ENCODE peak calls at places on chromosomes 1 and 21, in seven cellular contexts. One of them, this sample, is unnamed.

GRCh38 chr1:150577557-150578277 is 1.7 kb downstream of the MCL1 start:
- DNase-seq in IMR-90: peak; percentile 43
- DNase-seq in fibroblast of lung: peak; percentile 78
- DNase-seq in HCT116: no peak
- DNase-seq in H9: no peak
- DNase-seq in GM23248: peak; percentile 69
- DNase-seq in DND-41: no peak
- DNase-seq in this sample: peak; percentile 76

GRCh38 chr1:16922885-16923431 is 1.2 kb downstream of the CROCC start:
- DNase-seq in fibroblast of lung: no peak
- DNase-seq in HCT116: no peak
- DNase-seq in H9: peak; percentile 25
- DNase-seq in GM23248: no peak
- DNase-seq in IMR-90: no peak
- DNase-seq in DND-41: no peak
- DNase-seq in this sample: no peak

GRCh38 chr1:119361611-119362010 is 7.0 kb upstream of the HAO2 start:
- DNase-seq in fibroblast of lung: no peak
- DNase-seq in H9: no peak
- DNase-seq in IMR-90: no peak
- DNase-seq in GM23248: peak; percentile 43
- DNase-seq in DND-41: no peak
- DNase-seq in HCT116: no peak
- DNase-seq in this sample: no peak

GRCh38 chr1:1290238-1290731 is 10.0 kb downstream of the SCNN1D start:
- DNase-seq in GM23248: peak; percentile 78
- DNase-seq in fibroblast of lung: peak; percentile 39
- DNase-seq in HCT116: no peak
- DNase-seq in H9: peak; percentile 79
- DNase-seq in IMR-90: no peak
- DNase-seq in DND-41: peak; percentile 45
- DNase-seq in this sample: peak; percentile 71

GRCh38 chr21:15444118-15444960 is 285.4 kb upstream of the USP25 start:
- DNase-seq in HCT116: no peak
- DNase-seq in fibroblast of lung: no peak
- DNase-seq in DND-41: no peak
- DNase-seq in H9: peak; percentile 39
- DNase-seq in GM23248: no peak
- DNase-seq in IMR-90: no peak
- DNase-seq in this sample: no peak

GRCh38 chr21:16514316-16514715 is 784.5 kb downstream of the USP25 start:
- DNase-seq in DND-41: no peak
- DNase-seq in GM23248: no peak
- DNase-seq in HCT116: no peak
- DNase-seq in fibroblast of lung: no peak
- DNase-seq in IMR-90: no peak
- DNase-seq in H9: no peak
- DNase-seq in this sample: no peak

GRCh38 chr1:21318714-21319159 is 28.5 kb upstream of the ECE1 start:
- DNase-seq in HCT116: no peak
- DNase-seq in GM23248: peak; percentile 81
- DNase-seq in DND-41: no peak
- DNase-seq in H9: no peak
- DNase-seq in IMR-90: peak; percentile 87
- DNase-seq in fibroblast of lung: peak; percentile 89
- DNase-seq in this sample: no peak

GRCh38 chr1:246726255-246726679 is 2.1 kb downstream of the SCCPDH start:
- DNase-seq in GM23248: no peak
- DNase-seq in DND-41: no peak
- DNase-seq in H9: no peak
- DNase-seq in fibroblast of lung: no peak
- DNase-seq in HCT116: no peak
- DNase-seq in IMR-90: no peak
- DNase-seq in this sample: peak; percentile 36

GRCh38 chr1:244844155-244845121 is 9.0 kb downstream of the COX20 start:
- DNase-seq in IMR-90: no peak
- DNase-seq in DND-41: peak; percentile 34
- DNase-seq in HCT116: no peak
- DNase-seq in fibroblast of lung: no peak
- DNase-seq in GM23248: no peak
- DNase-seq in H9: no peak
- DNase-seq in this sample: peak; percentile 41

GRCh38 chr21:29219165-29219770 is 79.5 kb upstream of the BACH1 start:
- DNase-seq in IMR-90: peak; percentile 47
- DNase-seq in H9: no peak
- DNase-seq in HCT116: no peak
- DNase-seq in GM23248: no peak
- DNase-seq in fibroblast of lung: peak; percentile 51
- DNase-seq in DND-41: no peak
- DNase-seq in this sample: no peak

GRCh38 chr21:17651526-17651925 is 38.8 kb upstream of the BTG3 start:
- DNase-seq in DND-41: no peak
- DNase-seq in HCT116: no peak
- DNase-seq in H9: no peak
- DNase-seq in GM23248: no peak
- DNase-seq in fibroblast of lung: no peak
- DNase-seq in IMR-90: no peak
- DNase-seq in this sample: no peak

GRCh38 chr1:90386899-90387334 is 330.2 kb downstream of the BARHL2 start:
- DNase-seq in IMR-90: peak; percentile 29
- DNase-seq in HCT116: no peak
- DNase-seq in H9: no peak
- DNase-seq in DND-41: no peak
- DNase-seq in fibroblast of lung: peak; percentile 11
- DNase-seq in GM23248: peak; percentile 50
- DNase-seq in this sample: no peak

GRCh38 chr1:41538741-41539415 is 54.4 kb upstream of the EDN2 start:
- DNase-seq in DND-41: no peak
- DNase-seq in HCT116: no peak
- DNase-seq in fibroblast of lung: no peak
- DNase-seq in H9: no peak
- DNase-seq in GM23248: no peak
- DNase-seq in IMR-90: no peak
- DNase-seq in this sample: no peak

GRCh38 chr1:18936814-18937481 is 19.5 kb downstream of the IFFO2 start:
- DNase-seq in DND-41: no peak
- DNase-seq in GM23248: no peak
- DNase-seq in HCT116: no peak
- DNase-seq in H9: no peak
- DNase-seq in fibroblast of lung: no peak
- DNase-seq in IMR-90: no peak
- DNase-seq in this sample: no peak

GRCh38 chr21:45590246-45590725 is 48.0 kb upstream of the SLC19A1 start:
- DNase-seq in HCT116: no peak
- DNase-seq in DND-41: no peak
- DNase-seq in GM23248: peak; percentile 70
- DNase-seq in IMR-90: peak; percentile 19
- DNase-seq in fibroblast of lung: peak; percentile 70
- DNase-seq in H9: peak; percentile 82
- DNase-seq in this sample: no peak

GRCh38 chr1:183000563-183000962 is 22.7 kb upstream of the LAMC1 start:
- DNase-seq in fibroblast of lung: no peak
- DNase-seq in IMR-90: no peak
- DNase-seq in DND-41: no peak
- DNase-seq in H9: no peak
- DNase-seq in HCT116: no peak
- DNase-seq in GM23248: peak; percentile 32
- DNase-seq in this sample: no peak

GRCh38 chr1:237684236-237684635 is 206.5 kb downstream of the ZP4 start:
- DNase-seq in IMR-90: peak; percentile 62
- DNase-seq in DND-41: no peak
- DNase-seq in H9: no peak
- DNase-seq in HCT116: no peak
- DNase-seq in fibroblast of lung: peak; percentile 43
- DNase-seq in GM23248: no peak
- DNase-seq in this sample: no peak

GRCh38 chr1:10903421-10903820 is 107.0 kb upstream of the CASZ1 start:
- DNase-seq in HCT116: no peak
- DNase-seq in GM23248: no peak
- DNase-seq in H9: no peak
- DNase-seq in DND-41: no peak
- DNase-seq in fibroblast of lung: no peak
- DNase-seq in IMR-90: no peak
- DNase-seq in this sample: no peak

GRCh38 chr1:220275430-220275829 is 3.2 kb upstream of the RAB3GAP2 start:
- DNase-seq in fibroblast of lung: no peak
- DNase-seq in IMR-90: no peak
- DNase-seq in HCT116: no peak
- DNase-seq in H9: no peak
- DNase-seq in DND-41: no peak
- DNase-seq in GM23248: no peak
- DNase-seq in this sample: no peak

GRCh38 chr1:50441183-50441582 is 17.9 kb upstream of the DMRTA2 start:
- DNase-seq in HCT116: no peak
- DNase-seq in DND-41: no peak
- DNase-seq in H9: no peak
- DNase-seq in IMR-90: no peak
- DNase-seq in fibroblast of lung: no peak
- DNase-seq in GM23248: no peak
- DNase-seq in this sample: no peak

GRCh38 chr1:160083968-160084770 is 2.8 kb downstream of the KCNJ9 start:
- DNase-seq in HCT116: peak; percentile 48
- DNase-seq in fibroblast of lung: peak; percentile 23
- DNase-seq in GM23248: peak; percentile 46
- DNase-seq in IMR-90: no peak
- DNase-seq in H9: peak; percentile 92
- DNase-seq in DND-41: no peak
- DNase-seq in this sample: no peak

GRCh38 chr21:42198949-42199348 is 20.0 kb upstream of the ABCG1 start:
- DNase-seq in IMR-90: no peak
- DNase-seq in H9: no peak
- DNase-seq in fibroblast of lung: no peak
- DNase-seq in HCT116: no peak
- DNase-seq in DND-41: no peak
- DNase-seq in GM23248: no peak
- DNase-seq in this sample: no peak

GRCh38 chr1:170891872-170892271 is 43.5 kb upstream of the MROH9 start:
- DNase-seq in H9: no peak
- DNase-seq in DND-41: no peak
- DNase-seq in GM23248: no peak
- DNase-seq in fibroblast of lung: no peak
- DNase-seq in IMR-90: no peak
- DNase-seq in HCT116: no peak
- DNase-seq in this sample: no peak

GRCh38 chr1:211580303-211580687 is 1.3 kb upstream of the SLC30A1 start:
- DNase-seq in GM23248: peak; percentile 36
- DNase-seq in fibroblast of lung: no peak
- DNase-seq in H9: no peak
- DNase-seq in DND-41: no peak
- DNase-seq in HCT116: no peak
- DNase-seq in IMR-90: no peak
- DNase-seq in this sample: no peak

GRCh38 chr1:24930703-24931480 is 816 bp upstream of the RUNX3 start:
- DNase-seq in HCT116: no peak
- DNase-seq in IMR-90: no peak
- DNase-seq in GM23248: no peak
- DNase-seq in fibroblast of lung: peak; percentile 13
- DNase-seq in H9: no peak
- DNase-seq in DND-41: no peak
- DNase-seq in this sample: no peak

GRCh38 chr1:24928631-24929090 is 1.4 kb downstream of the RUNX3 start:
- DNase-seq in HCT116: no peak
- DNase-seq in fibroblast of lung: no peak
- DNase-seq in GM23248: peak; percentile 33
- DNase-seq in DND-41: peak; percentile 65
- DNase-seq in IMR-90: no peak
- DNase-seq in H9: no peak
- DNase-seq in this sample: peak; percentile 70

GRCh38 chr1:24931481-24932221 is 1.6 kb upstream of the RUNX3 start:
- DNase-seq in IMR-90: no peak
- DNase-seq in GM23248: no peak
- DNase-seq in H9: peak; percentile 65
- DNase-seq in HCT116: no peak
- DNase-seq in fibroblast of lung: no peak
- DNase-seq in DND-41: no peak
- DNase-seq in this sample: no peak

GRCh38 chr1:24929091-24929875 is 793 bp downstream of the RUNX3 start:
- DNase-seq in HCT116: no peak
- DNase-seq in DND-41: peak; percentile 53
- DNase-seq in GM23248: peak; percentile 57
- DNase-seq in fibroblast of lung: no peak
- DNase-seq in H9: peak; percentile 57
- DNase-seq in IMR-90: no peak
- DNase-seq in this sample: peak; percentile 81

GRCh38 chr1:24929876-24930702 is at the start of gene RUNX3:
- DNase-seq in GM23248: peak; percentile 74
- DNase-seq in DND-41: peak; percentile 85
- DNase-seq in fibroblast of lung: no peak
- DNase-seq in H9: peak; percentile 84
- DNase-seq in HCT116: peak; percentile 58
- DNase-seq in IMR-90: no peak
- DNase-seq in this sample: peak; percentile 98
- H3K4me1 ChIP-seq in GM23248: no peaks in the 10 kb centered on the region
- H3K4me1 ChIP-seq in DND-41: peaks cover 49% of the 10 kb centered on the region
- H3K4me1 ChIP-seq in fibroblast of lung: peaks cover 2% of the 10 kb centered on the region
- H3K4me1 ChIP-seq in H9: peaks cover 5% of the 10 kb centered on the region
- H3K4me1 ChIP-seq in HCT116: peaks cover 10% of the 10 kb centered on the region
- H3K4me1 ChIP-seq in IMR-90: peaks cover 2% of the 10 kb centered on the region
- H3K4me1 ChIP-seq in this sample: peaks cover 62% of the 10 kb centered on the region

GRCh38 chr1:34055828-34056227 is 109.2 kb downstream of the CSMD2 start:
- DNase-seq in GM23248: no peak
- DNase-seq in fibroblast of lung: no peak
- DNase-seq in DND-41: no peak
- DNase-seq in IMR-90: no peak
- DNase-seq in H9: no peak
- DNase-seq in HCT116: no peak
- DNase-seq in this sample: no peak
- H4K20me1 ChIP-seq in GM23248: no peaks in the 10 kb centered on the region
- H4K20me1 ChIP-seq in fibroblast of lung: no peaks in the 10 kb centered on the region
- H4K20me1 ChIP-seq in DND-41: no peaks in the 10 kb centered on the region
- H4K20me1 ChIP-seq in IMR-90: no peaks in the 10 kb centered on the region
- H4K20me1 ChIP-seq in H9: no peaks in the 10 kb centered on the region
- H4K20me1 ChIP-seq in HCT116: no peaks in the 10 kb centered on the region
- H4K20me1 ChIP-seq in this sample: no peaks in the 10 kb centered on the region

GRCh38 chr1:163876546-163876945 is 554.8 kb downstream of the NUF2 start:
- DNase-seq in GM23248: peak; percentile 46
- DNase-seq in IMR-90: no peak
- DNase-seq in fibroblast of lung: no peak
- DNase-seq in H9: no peak
- DNase-seq in HCT116: no peak
- DNase-seq in DND-41: no peak
- DNase-seq in this sample: no peak
- H3K9me3 ChIP-seq in GM23248: no peaks in the 10 kb centered on the region
- H3K9me3 ChIP-seq in IMR-90: no peaks in the 10 kb centered on the region
- H3K9me3 ChIP-seq in fibroblast of lung: no peaks in the 10 kb centered on the region
- H3K9me3 ChIP-seq in H9: no peaks in the 10 kb centered on the region
- H3K9me3 ChIP-seq in HCT116: no peaks in the 10 kb centered on the region
- H3K9me3 ChIP-seq in DND-41: no peaks in the 10 kb centered on the region
- H3K9me3 ChIP-seq in this sample: no peaks in the 10 kb centered on the region

DNA sequence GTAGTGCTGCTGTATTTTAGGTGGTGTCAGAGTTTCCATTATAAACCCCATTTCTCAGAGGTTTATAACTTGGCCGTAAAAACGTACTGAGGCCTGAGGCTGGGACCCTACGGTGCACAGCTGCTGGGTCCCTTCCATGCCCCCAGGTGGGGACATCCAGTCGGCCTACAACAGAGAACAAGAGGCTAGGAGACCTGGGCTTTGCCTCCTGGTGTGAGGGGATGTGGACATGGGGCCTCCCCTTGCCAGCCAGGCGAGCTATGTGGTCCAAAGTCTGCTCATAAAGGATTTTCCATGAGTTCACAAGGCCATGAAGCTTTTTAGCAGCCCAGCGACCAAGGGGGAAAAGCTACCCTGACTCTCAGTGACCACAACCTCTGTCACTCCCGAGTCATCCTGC is 261.5 kb upstream of the VAMP3 start:
- DNase-seq in GM23248: no peak
- DNase-seq in IMR-90: no peak
- DNase-seq in H9: no peak
- DNase-seq in fibroblast of lung: no peak
- DNase-seq in DND-41: no peak
- DNase-seq in HCT116: no peak
- DNase-seq in this sample: no peak
- H3K4me1 ChIP-seq in GM23248: no peaks in the 10 kb centered on the region
- H3K4me1 ChIP-seq in IMR-90: peaks cover 5% of the 10 kb centered on the region
- H3K4me1 ChIP-seq in H9: no peaks in the 10 kb centered on the region
- H3K4me1 ChIP-seq in fibroblast of lung: no peaks in the 10 kb centered on the region
- H3K4me1 ChIP-seq in DND-41: no peaks in the 10 kb centered on the region
- H3K4me1 ChIP-seq in HCT116: no peaks in the 10 kb centered on the region
- H3K4me1 ChIP-seq in this sample: no peaks in the 10 kb centered on the region